ENCODE peak calls at places on chromosomes 6 and 20, in four cellular contexts. O is H7; D is NCI-H774; G is CD4-positive, alpha-beta T cell. Z is an unnamed sample.

GRCh38 chr6:161233986-161234620 is 39.8 kb downstream of the AGPAT4 start:
- DNase-seq in D (no peak), G (no peak), O (no peak), Z (no peak)

GRCh38 chr6:170374571-170375444 is 68.2 kb downstream of the FAM120B start:
- DNase-seq in D (no peak), G (no peak), O (no peak), Z (no peak)

GRCh38 chr6:144335315-144335861 is 50.3 kb downstream of the UTRN start:
- DNase-seq in G (no peak), D (no peak), O (no peak), Z (no peak)

GRCh38 chr6:151400473-151400872 is 9.1 kb upstream of the ZBTB2 start:
- DNase-seq in G (no peak), D (no peak), O (no peak), Z (no peak)

GRCh38 chr6:132215805-132216204 is 185.5 kb downstream of the MOXD1 start:
- DNase-seq in D (no peak), O (no peak), G (no peak), Z (no peak)

GRCh38 chr6:106181664-106182418 is 95.7 kb downstream of the PRDM1 start:
- DNase-seq in D (no peak), O (no peak), G (no peak), Z (no peak)

GRCh38 chr6:10411915-10412164 is 3.0 kb downstream of the TFAP2A start:
- DNase-seq in D (no peak), G (no peak), O (no peak), Z (no peak)

GRCh38 chr20:47737923-47738322 is 47.4 kb downstream of the SULF2 start:
- DNase-seq in D (no peak), G (no peak), O (no peak), Z (no peak)

GRCh38 chr6:127481628-127482027 is 22.4 kb upstream of the KIAA0408 start:
- DNase-seq in O (no peak), G (no peak), D (no peak), Z (no peak)

GRCh38 chr20:33719277-33719988 is 677 bp downstream of the PXMP4 start:
- DNase-seq in G (no peak), D (no peak), O (peak), Z (no peak)

GRCh38 chr6:82588859-82589412 is 225.3 kb downstream of the TPBG start:
- DNase-seq in D (no peak), G (no peak), O (no peak), Z (no peak)

GRCh38 chr6:133017581-133017980 is 203.2 kb downstream of the RPS12 start:
- DNase-seq in O (no peak), G (no peak), D (no peak), Z (no peak)

GRCh38 chr20:45975686-45976085 is 3.7 kb upstream of the ZNF335 start:
- DNase-seq in O (no peak), D (no peak), G (no peak), Z (no peak)